ENCODE peak calls at places on chromosomes 13 and 19, in ten cellular contexts. R, A, Z, I, J, Q, N, G, W and P are unnamed samples.

GRCh38 chr19:11268783-11269267 is 6.5 kb upstream of the DOCK6 start:
- DNase-seq in A (no peak), G (peak), I (peak), N (peak), W (peak), Q (peak), R (peak), J (no peak), Z (no peak), P (peak)

GRCh38 chr13:51729853-51730553 is 74.0 kb downstream of the DHRS12 start:
- DNase-seq in R (no peak), N (peak), Z (no peak), G (peak), A (peak), I (no peak), J (peak), Q (peak), W (peak), P (no peak)

GRCh38 chr19:45344621-45345505 is 4.3 kb downstream of the KLC3 start:
- DNase-seq in A (no peak), I (no peak), W (no peak), J (no peak), R (no peak), G (no peak), N (no peak), Z (no peak), Q (no peak), P (no peak)

GRCh38 chr13:41458187-41458938 is 1.0 kb downstream of the RGCC start:
- DNase-seq in I (peak), J (no peak), N (no peak), Q (no peak), W (peak), R (peak), A (peak), G (peak), Z (peak), P (peak)

GRCh38 chr19:46670874-46671273 is 9.9 kb upstream of the DACT3 start:
- DNase-seq in N (no peak), A (no peak), I (no peak), J (no peak), R (no peak), Z (no peak), W (no peak), Q (peak), G (no peak), P (no peak)

GRCh38 chr19:45315304-45315703 is 7.4 kb downstream of the CKM start:
- DNase-seq in N (no peak), J (no peak), W (no peak), Q (no peak), A (no peak), G (no peak), R (no peak), I (no peak), Z (no peak), P (no peak)

GRCh38 chr13:41970918-41971317 is 10.0 kb upstream of the VWA8 start:
- DNase-seq in G (no peak), R (no peak), Q (no peak), N (no peak), W (no peak), I (no peak), A (no peak), J (no peak), Z (no peak), P (no peak)

GRCh38 chr13:36979361-36980040 is 19.6 kb downstream of the ALG5 start:
- DNase-seq in N (no peak), Z (no peak), Q (peak), J (no peak), A (no peak), I (no peak), W (no peak), G (no peak), R (no peak), P (peak)

GRCh38 chr19:16018106-16018755 is 58.1 kb upstream of the TPM4 start:
- DNase-seq in N (no peak), J (no peak), Q (no peak), R (no peak), A (no peak), W (no peak), I (no peak), G (no peak), Z (peak), P (no peak)

GRCh38 chr19:33798701-33799111 is 2.0 kb downstream of the KCTD15 start:
- DNase-seq in A (no peak), Z (no peak), N (no peak), Q (peak), J (no peak), G (peak), I (no peak), W (no peak), R (no peak), P (peak)

GRCh38 chr19:49488046-49488862 is 846 bp downstream of the RPL13A start:
- DNase-seq in N (no peak), I (no peak), J (no peak), A (no peak), Z (no peak), W (no peak), R (no peak), G (no peak), Q (no peak), P (no peak)

GRCh38 chr19:8057545-8058270 is 5.1 kb downstream of the CCL25 start:
- DNase-seq in Z (no peak), Q (no peak), R (no peak), I (no peak), W (no peak), A (no peak), N (no peak), G (no peak), J (no peak), P (no peak)

GRCh38 chr13:51257187-51257586 is 35.0 kb downstream of the FAM124A start:
- DNase-seq in J (no peak), Z (no peak), W (no peak), Q (no peak), I (no peak), A (no peak), R (no peak), G (no peak), N (no peak), P (no peak)

GRCh38 chr13:108427355-108427754 is 157.8 kb downstream of the TNFSF13B start:
- DNase-seq in Q (no peak), W (no peak), N (no peak), I (no peak), R (no peak), Z (no peak), J (no peak), G (peak), A (no peak), P (no peak)

GRCh38 chr19:48659768-48660167 is 13.0 kb downstream of the NTN5 start:
- DNase-seq in Q (no peak), I (no peak), A (no peak), J (no peak), R (peak), W (no peak), N (no peak), G (no peak), Z (no peak), P (no peak)

GRCh38 chr13:65606622-65607021 is 1623.5 kb downstream of the PCDH9 start:
- DNase-seq in W (no peak), G (peak), Z (no peak), Q (peak), I (no peak), R (no peak), N (no peak), A (no peak), J (peak), P (peak)

GRCh38 chr19:11130824-11131455 is 24.6 kb downstream of the SPC24 start:
- DNase-seq in A (peak), Q (peak), J (peak), Z (peak), I (peak), N (no peak), G (peak), W (peak), R (peak), P (peak)

GRCh38 chr13:112118451-112119064 is 51.6 kb downstream of the SOX1 start:
- DNase-seq in Q (no peak), W (no peak), Z (no peak), R (no peak), I (no peak), G (no peak), A (no peak), N (no peak), J (no peak), P (no peak)

GRCh38 chr13:106291006-106291405 is 244.5 kb downstream of the EFNB2 start:
- DNase-seq in Z (no peak), W (no peak), R (no peak), G (peak), A (no peak), I (no peak), N (peak), Q (peak), J (no peak), P (no peak)

GRCh38 chr13:31334547-31334946 is 134.8 kb downstream of the B3GLCT start:
- DNase-seq in N (no peak), Z (no peak), I (no peak), W (no peak), A (no peak), R (no peak), Q (no peak), G (no peak), J (no peak), P (no peak)

GRCh38 chr13:110644892-110645521 is 29.7 kb downstream of the NAXD start:
- DNase-seq in G (peak), R (peak), I (peak), A (peak), Z (peak), N (peak), J (no peak), Q (peak), W (peak), P (peak)

GRCh38 chr19:13430790-13431582 is 75.3 kb downstream of the CACNA1A start:
- DNase-seq in I (peak), Q (peak), W (peak), N (peak), G (peak), R (peak), J (peak), A (peak), Z (peak), P (peak)

GRCh38 chr19:41311072-41311471 is 1.1 kb downstream of the CCDC97 start:
- DNase-seq in W (no peak), Q (no peak), A (peak), G (no peak), N (no peak), Z (no peak), I (no peak), J (no peak), R (no peak), P (no peak)

GRCh38 chr19:45526143-45526542 is 18.9 kb downstream of the VASP start:
- DNase-seq in A (no peak), I (peak), W (peak), G (peak), J (no peak), N (no peak), Z (peak), R (peak), Q (peak), P (peak)

GRCh38 chr13:111941845-111942447 is 125.0 kb upstream of the SOX1 start:
- DNase-seq in J (no peak), R (no peak), A (no peak), Z (no peak), N (no peak), G (no peak), W (no peak), I (no peak), Q (no peak), P (no peak)

GRCh38 chr13:61695147-61695546 is 279.5 kb upstream of the PCDH20 start:
- DNase-seq in J (no peak), N (no peak), Q (no peak), A (no peak), W (no peak), R (no peak), I (no peak), Z (no peak), G (peak), P (no peak)

GRCh38 chr19:48490980-48491792 is 20.4 kb downstream of the LMTK3 start:
- DNase-seq in I (peak), Z (peak), W (no peak), N (no peak), R (no peak), J (no peak), Q (no peak), G (no peak), A (no peak), P (no peak)

GRCh38 chr19:41922220-41922576 is 6.1 kb downstream of the ERFL start:
- DNase-seq in W (no peak), Z (no peak), G (no peak), N (no peak), J (no peak), A (no peak), R (no peak), I (no peak), Q (no peak), P (no peak)

GRCh38 chr13:99464441-99464949 is 36.8 kb upstream of the TM9SF2 start:
- DNase-seq in R (no peak), I (no peak), Q (peak), W (no peak), A (no peak), Z (no peak), N (peak), J (no peak), G (peak), P (no peak)

GRCh38 chr19:51458899-51459592 is 792 bp upstream of the SIGLEC8 start:
- DNase-seq in G (no peak), A (no peak), Q (no peak), W (no peak), Z (no peak), I (no peak), J (no peak), R (no peak), N (no peak), P (no peak)

GRCh38 chr13:45850020-45850613 is 1.4 kb downstream of the SIAH3 start:
- DNase-seq in Q (no peak), G (no peak), J (no peak), N (no peak), Z (no peak), I (no peak), A (no peak), R (no peak), W (no peak), P (peak)

GRCh38 chr19:16359964-16360363 is 35.3 kb downstream of the KLF2 start:
- DNase-seq in A (no peak), R (no peak), J (no peak), I (no peak), Z (no peak), G (no peak), N (no peak), W (no peak), Q (no peak), P (no peak)

GRCh38 chr19:40274585-40275544 is 10.3 kb downstream of the AKT2 start:
- DNase-seq in A (no peak), W (no peak), I (no peak), R (no peak), J (no peak), Z (no peak), Q (no peak), N (no peak), G (no peak), P (no peak)

GRCh38 chr13:99489028-99489427 is 12.2 kb upstream of the TM9SF2 start:
- DNase-seq in N (no peak), Z (no peak), A (no peak), G (no peak), W (no peak), Q (no peak), R (no peak), J (no peak), I (no peak), P (no peak)

GRCh38 chr13:29594310-29594709 is 1.2 kb downstream of the SLC7A1 start:
- DNase-seq in R (no peak), J (no peak), G (peak), I (peak), A (no peak), W (no peak), Z (no peak), Q (peak), N (peak), P (peak)

GRCh38 chr19:17874423-17875135 is 2.8 kb downstream of the SLC5A5 start:
- DNase-seq in R (no peak), I (no peak), Z (no peak), J (no peak), N (no peak), G (no peak), A (no peak), Q (no peak), W (no peak), P (no peak)

GRCh38 chr19:17871878-17872250 is at the start of gene SLC5A5:
- DNase-seq in Z (no peak), Q (no peak), R (no peak), J (no peak), W (no peak), A (no peak), N (no peak), I (no peak), G (no peak), P (no peak)

GRCh38 chr19:17872251-17873001 is 681 bp downstream of the SLC5A5 start:
- DNase-seq in G (no peak), N (no peak), W (no peak), I (no peak), Z (no peak), J (no peak), A (no peak), R (no peak), Q (no peak), P (no peak)

GRCh38 chr19:17871032-17871877 is 490 bp upstream of the SLC5A5 start:
- DNase-seq in R (no peak), N (no peak), W (no peak), Z (no peak), I (no peak), J (no peak), G (no peak), A (no peak), Q (no peak), P (no peak)

GRCh38 chr19:17873661-17874422 is 2.1 kb downstream of the SLC5A5 start:
- DNase-seq in G (no peak), J (no peak), Q (no peak), A (no peak), N (no peak), W (no peak), I (no peak), Z (peak), R (peak), P (peak)
- H3K4me3 ChIP-seq in G (no peak), J (no peak), Q (no peak), A (no peak), N (peak), W (peak), I (no peak), Z (peak), R (peak), P (peak)

DNA sequence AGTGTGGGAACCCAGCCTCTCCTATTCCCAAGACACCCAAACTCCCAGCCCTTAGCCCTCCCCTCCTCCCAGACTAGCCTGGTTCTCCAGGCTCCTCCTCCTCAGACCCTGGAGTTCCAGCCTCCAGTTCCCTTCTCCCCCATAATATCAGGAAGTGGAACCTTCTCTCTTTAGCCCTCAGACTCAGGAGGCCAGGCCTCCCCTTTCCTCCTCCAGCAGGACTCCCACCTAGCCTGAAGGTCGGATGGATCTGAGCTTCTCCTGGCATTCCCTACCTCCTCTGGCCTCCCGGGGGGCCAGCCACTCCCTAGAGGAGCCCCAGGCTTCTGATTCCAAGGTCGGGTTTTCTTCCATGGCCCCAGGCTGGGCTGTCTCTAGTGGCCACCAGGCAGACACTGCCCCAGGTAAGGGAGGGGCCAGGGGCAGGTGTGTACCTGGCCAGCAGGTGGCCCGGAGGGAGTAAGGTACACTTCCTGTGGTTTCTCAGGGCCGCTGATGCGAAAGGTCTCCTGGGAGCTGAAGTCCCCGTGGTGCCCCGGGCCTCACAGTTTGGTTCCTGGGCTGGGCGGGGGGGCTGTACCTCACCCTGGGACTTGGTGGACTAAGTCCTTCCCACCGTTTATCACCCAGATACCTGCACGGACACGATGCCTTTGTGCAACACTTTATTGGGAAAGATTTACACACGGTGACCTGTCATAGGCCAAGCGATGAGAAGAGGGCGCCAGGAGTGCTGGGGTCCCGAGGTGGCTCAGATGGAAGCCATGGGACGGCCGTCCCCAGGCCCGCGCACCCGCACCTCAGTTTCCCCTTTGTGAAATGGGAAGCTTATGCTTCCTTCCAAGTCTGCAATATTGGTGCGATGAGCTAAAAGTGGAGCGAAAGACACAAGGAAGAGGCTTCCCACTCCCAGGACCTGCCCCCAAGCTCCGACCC is at the start of gene TMC4:
- DNase-seq in Z (peak), N (no peak), J (no peak), Q (peak), G (no peak), I (peak), A (no peak), W (no peak), R (peak), P (peak)
- H3K4me3 ChIP-seq in Z (peak), N (no peak), J (no peak), Q (no peak), G (no peak), I (peak), A (no peak), W (peak), R (peak), P (no peak)

GRCh38 chr19:38209671-38210457 is 14.2 kb downstream of the DPF1 start:
- DNase-seq in R (peak), W (peak), I (peak), Z (peak), N (no peak), G (peak), A (peak), Q (peak), J (no peak), P (peak)
- H3K4me3 ChIP-seq in R (peak), W (peak), I (no peak), Z (peak), N (no peak), G (peak), A (no peak), Q (peak), J (no peak), P (peak)

DNA sequence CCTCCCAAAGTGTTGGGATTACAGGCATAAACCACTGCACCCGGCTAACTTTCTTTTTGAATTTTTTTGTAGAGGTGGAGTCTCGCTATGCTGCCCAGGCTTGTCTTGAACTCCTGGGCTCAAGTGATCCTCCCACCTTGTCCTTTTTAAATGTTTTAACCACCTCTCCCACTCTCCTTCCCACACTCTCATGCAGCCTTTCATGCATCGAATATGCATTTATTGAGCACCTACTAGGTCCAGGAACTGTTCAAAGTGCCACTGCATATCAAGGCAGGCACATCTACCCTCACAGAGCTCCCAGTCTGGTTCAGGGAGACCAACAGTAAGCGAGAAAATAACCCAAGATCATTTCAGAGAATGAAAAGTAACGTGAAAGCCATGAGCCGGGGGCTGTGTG is 1.2 kb downstream of the TICAM1 start:
- DNase-seq in W (no peak), Q (no peak), G (no peak), Z (no peak), A (no peak), I (no peak), R (no peak), J (no peak), N (no peak), P (no peak)
- H3K4me3 ChIP-seq in W (peak), Q (peak), G (peak), Z (peak), A (no peak), I (peak), R (peak), J (peak), N (peak), P (no peak)

GRCh38 chr13:73259061-73259908 is 200.5 kb downstream of the KLF5 start:
- DNase-seq in A (no peak), R (no peak), Q (peak), W (no peak), G (no peak), N (peak), J (no peak), I (no peak), Z (no peak), P (no peak)

GRCh38 chr13:73254827-73255226 is 196.0 kb downstream of the KLF5 start:
- DNase-seq in G (no peak), J (no peak), Z (no peak), W (no peak), N (no peak), I (no peak), R (no peak), Q (no peak), A (no peak), P (no peak)

GRCh38 chr13:73261739-73262216 is 203.0 kb downstream of the KLF5 start:
- DNase-seq in G (no peak), Q (peak), J (no peak), A (no peak), I (peak), N (no peak), Z (no peak), W (no peak), R (no peak), P (peak)

GRCh38 chr13:73262862-73263627 is 204.2 kb downstream of the KLF5 start:
- DNase-seq in W (no peak), I (no peak), G (no peak), J (no peak), A (no peak), Q (no peak), R (no peak), N (no peak), Z (no peak), P (no peak)

DNA sequence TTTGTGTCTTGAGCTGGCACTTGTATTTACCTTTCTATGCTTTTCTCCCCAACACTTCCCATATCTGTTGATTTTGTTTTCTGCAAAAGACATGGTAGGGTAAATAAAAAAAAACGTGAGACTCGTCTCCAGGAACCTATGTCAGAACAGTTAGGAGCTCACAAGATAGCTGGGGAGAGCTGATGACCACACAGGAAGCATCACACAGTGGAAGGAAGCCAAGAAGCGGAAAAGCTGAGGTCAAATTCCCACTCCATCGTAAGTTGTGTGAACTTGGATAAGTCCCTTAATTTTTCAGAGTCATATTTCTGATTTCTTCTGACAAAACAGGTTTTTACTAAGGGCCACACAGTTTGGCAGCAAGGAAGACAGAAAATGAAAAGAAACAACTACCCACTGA is 199.6 kb downstream of the KLF5 start:
- DNase-seq in Z (no peak), Q (no peak), R (no peak), A (no peak), I (no peak), W (no peak), G (no peak), J (no peak), N (no peak), P (no peak)
- H3K4me3 ChIP-seq in Z (no peak), Q (no peak), R (no peak), A (no peak), I (no peak), W (no peak), G (no peak), J (no peak), N (no peak), P (no peak)